ENCODE peak calls at places on chromosomes 1 and 21, in eight cellular contexts. N is GM19239, B is HCEC 1CT, C is RCC 7860, W is MM.1S, R is T follicular helper cell, K is NCI-H1694 treated with DMSO at 0.1 percent for 48 hours, J is kidney tubule cell. E is an unnamed sample.

GRCh38 chr1:181818943-181819342 is 242.6 kb downstream of the ZNF648 start:
- DNase-seq in R (no peak), N (no peak), B (no peak), K (no peak), J (no peak), C (no peak), W (no peak), E (no peak)

GRCh38 chr1:33323663-33324477 is 3.0 kb upstream of the A3GALT2 start:
- DNase-seq in N (no peak), B (no peak), R (no peak), C (no peak), J (no peak), W (no peak), K (no peak), E (no peak)

GRCh38 chr21:44736291-44737004 is 25.1 kb upstream of the TSPEAR start:
- DNase-seq in W (no peak), K (no peak), R (no peak), B (no peak), C (no peak), J (no peak), N (no peak), E (no peak)

GRCh38 chr21:46063227-46063626 is 34.7 kb upstream of the COL6A2 start:
- DNase-seq in N (no peak), W (no peak), C (no peak), R (no peak), J (no peak), K (no peak), B (no peak), E (no peak)

GRCh38 chr1:92408825-92409224 is 77.9 kb downstream of the GFI1 start:
- DNase-seq in B (no peak), C (no peak), K (no peak), R (no peak), J (peak), N (no peak), W (no peak), E (peak)

GRCh38 chr1:3093928-3094626 is 25.1 kb downstream of the PRDM16 start:
- DNase-seq in K (no peak), B (no peak), C (no peak), W (no peak), N (no peak), R (no peak), J (no peak), E (no peak)

GRCh38 chr1:47367651-47368050 is 34.1 kb downstream of the CMPK1 start:
- DNase-seq in R (no peak), B (no peak), K (no peak), W (no peak), J (no peak), C (no peak), N (no peak), E (no peak)

GRCh38 chr1:229058716-229059115 is 212.2 kb upstream of the RAB4A start:
- DNase-seq in N (no peak), W (no peak), B (no peak), R (no peak), C (no peak), J (no peak), K (no peak), E (no peak)

GRCh38 chr1:209988706-209989105 is 50.7 kb downstream of the SYT14 start:
- DNase-seq in K (no peak), J (peak), N (no peak), W (no peak), B (no peak), R (no peak), C (no peak), E (no peak)

GRCh38 chr1:98704474-98704873 is 43.0 kb downstream of the SNX7 start:
- DNase-seq in C (no peak), J (peak), N (no peak), K (no peak), R (no peak), W (no peak), B (no peak), E (peak)

GRCh38 chr1:75855010-75855409 is 58.3 kb downstream of the MSH4 start:
- DNase-seq in B (peak), K (no peak), R (no peak), C (no peak), N (no peak), J (no peak), W (no peak), E (peak)

GRCh38 chr21:34189506-34189905 is 116.1 kb downstream of the MRPS6 start:
- DNase-seq in K (no peak), N (no peak), R (no peak), B (no peak), J (no peak), W (no peak), C (no peak), E (no peak)

GRCh38 chr1:227449051-227449450 is 114.3 kb upstream of the ZNF678 start:
- DNase-seq in W (peak), B (peak), R (no peak), C (peak), K (no peak), N (peak), J (peak), E (peak)

GRCh38 chr21:17708541-17709265 is 96.0 kb upstream of the BTG3 start:
- DNase-seq in N (no peak), W (no peak), B (no peak), R (no peak), K (no peak), J (peak), C (no peak), E (peak)

GRCh38 chr1:207884276-207885029 is 26.5 kb downstream of the CD34 start:
- DNase-seq in K (no peak), C (no peak), B (no peak), N (no peak), W (no peak), R (no peak), J (no peak), E (no peak)